ENCODE peak calls at places on chromosomes 3 and 15, in seven cellular contexts. S is cardiac fibroblast; H is stimulated activated CD4-positive, alpha-beta T cell treated with anti-CD3 and anti-CD28 coated beads, Interleukin-2, amount 100 ng/mL, for 24 hours; A is stimulated activated CD8-positive, alpha-beta memory T cell treated with anti-CD3 and anti-CD28 coated beads, Interleukin-12 subunit alpha, Interleukin-12 subunit beta, amount 100 ng/mL, for 1 hour; T is NCI-H774; O is transverse colon; B is amniotic stem cell. J is an unnamed sample.

GRCh38 chr3:17023006-17023664 is 138.4 kb downstream of the PLCL2 start:
- DNase-seq in S (no peak), H (peak; percentile 38), A (peak; percentile 36), T (no peak), O (no peak), B (no peak), J (no peak)

GRCh38 chr3:39724233-39724846 is 85.1 kb upstream of the MYRIP start:
- DNase-seq in S (peak; percentile 41), H (no peak), A (no peak), T (no peak), O (no peak), B (no peak), J (no peak)

GRCh38 chr3:194275231-194275671 is 75.9 kb downstream of the CPN2 start:
- DNase-seq in S (peak; percentile 48), H (no peak), A (no peak), T (no peak), O (no peak), B (no peak), J (no peak)

GRCh38 chr15:60994842-60995495 is 234.1 kb downstream of the RORA start:
- DNase-seq in S (no peak), H (no peak), A (no peak), T (no peak), O (peak; percentile 24), B (no peak), J (no peak)

GRCh38 chr15:28110416-28110975 is 11.4 kb upstream of the OCA2 start:
- DNase-seq in S (no peak), H (no peak), A (no peak), T (no peak), O (no peak), B (no peak), J (no peak)

GRCh38 chr3:194132465-194133358 is 3.2 kb upstream of the HES1 start:
- DNase-seq in S (no peak), H (no peak), A (no peak), T (no peak), O (no peak), B (no peak), J (no peak)

GRCh38 chr15:85116925-85117646 is 135.4 kb downstream of the PDE8A start:
- DNase-seq in S (no peak), H (no peak), A (no peak), T (no peak), O (no peak), B (no peak), J (no peak)

GRCh38 chr15:81146454-81146853 is 12.4 kb downstream of the CFAP161 start:
- DNase-seq in S (no peak), H (no peak), A (no peak), T (no peak), O (no peak), B (no peak), J (no peak)

GRCh38 chr15:75350601-75351331 is 3.9 kb downstream of the NEIL1 start:
- DNase-seq in S (no peak), H (no peak), A (no peak), T (no peak), O (no peak), B (no peak), J (peak; percentile 7)

GRCh38 chr3:120285508-120285841 is 453 bp upstream of the GPR156 start:
- DNase-seq in S (no peak), H (no peak), A (no peak), T (no peak), O (no peak), B (no peak), J (no peak)

GRCh38 chr3:114480442-114480841 is 186.6 kb downstream of the TIGIT start:
- DNase-seq in S (peak; percentile 69), H (no peak), A (no peak), T (no peak), O (no peak), B (no peak), J (no peak)

GRCh38 chr3:183158113-183158512 is 4.4 kb downstream of the LAMP3 start:
- DNase-seq in S (no peak), H (no peak), A (no peak), T (no peak), O (no peak), B (no peak), J (no peak)

GRCh38 chr15:91982401-91982800 is 128.9 kb downstream of the SLCO3A1 start:
- DNase-seq in S (no peak), H (no peak), A (no peak), T (no peak), O (no peak), B (no peak), J (no peak)

GRCh38 chr3:33299395-33300081 is 22.3 kb downstream of the FBXL2 start:
- DNase-seq in S (peak; percentile 35), H (no peak), A (no peak), T (no peak), O (no peak), B (no peak), J (peak; percentile 91)

GRCh38 chr3:58177747-58178527 is 32.8 kb downstream of the DNASE1L3 start:
- DNase-seq in S (peak; percentile 83), H (peak; percentile 97), A (peak; percentile 83), T (peak; percentile 18), O (peak; percentile 94), B (peak; percentile 20), J (peak; percentile 78)

GRCh38 chr3:38396239-38396638 is 49.7 kb downstream of the XYLB start:
- DNase-seq in S (no peak), H (no peak), A (no peak), T (no peak), O (no peak), B (no peak), J (no peak)

GRCh38 chr3:86653801-86654200 is 337.1 kb downstream of the VGLL3 start:
- DNase-seq in S (no peak), H (no peak), A (no peak), T (no peak), O (no peak), B (no peak), J (no peak)

GRCh38 chr15:60591491-60592385 is 112.8 kb upstream of the ICE2 start:
- DNase-seq in S (peak; percentile 27), H (peak; percentile 53), A (no peak), T (no peak), O (peak; percentile 33), B (no peak), J (peak; percentile 76)

GRCh38 chr15:83747050-83747717 is 93.3 kb downstream of the ADAMTSL3 start:
- DNase-seq in S (peak; percentile 77), H (no peak), A (no peak), T (no peak), O (no peak), B (no peak), J (peak; percentile 66)

GRCh38 chr15:41930221-41930866 is 36.5 kb upstream of the SPTBN5 start:
- DNase-seq in S (peak; percentile 92), H (no peak), A (no peak), T (no peak), O (peak; percentile 73), B (peak; percentile 79), J (peak; percentile 92)

GRCh38 chr15:39075756-39076341 is 505.0 kb upstream of the THBS1 start:
- DNase-seq in S (no peak), H (no peak), A (no peak), T (no peak), O (no peak), B (no peak), J (no peak)

GRCh38 chr3:50251220-50251619 is 15.2 kb downstream of the GNAI2 start:
- DNase-seq in S (peak; percentile 79), H (peak; percentile 65), A (no peak), T (no peak), O (no peak), B (peak; percentile 46), J (no peak)

GRCh38 chr15:101047301-101047781 is 128.2 kb downstream of the LRRK1 start:
- DNase-seq in S (no peak), H (no peak), A (no peak), T (no peak), O (peak; percentile 7), B (no peak), J (no peak)

GRCh38 chr15:57330619-57331018 is 45.7 kb upstream of the CGNL1 start:
- DNase-seq in S (no peak), H (no peak), A (no peak), T (no peak), O (no peak), B (no peak), J (no peak)

J was measured in myocyte.